ENCODE peak calls at places on chromosomes 12 and 14, in nine cellular contexts. P is hepatic stellate cell, B is heart right ventricle, U is lower leg skin, K is NCI-H1092, A is hypothalamus, R is HS-5, Z is epithelial cell of esophagus, V is Karpas-422. T is an unnamed sample.

GRCh38 chr14:91997492-91997891 is 42.4 kb downstream of the TRIP11 start:
- DNase-seq in K (no peak), R (no peak), Z (no peak), V (no peak), B (no peak), P (no peak), U (no peak), A (no peak), T (no peak)

GRCh38 chr12:47845066-47845465 is 25.4 kb upstream of the HDAC7 start:
- DNase-seq in Z (no peak), V (no peak), U (no peak), R (no peak), K (no peak), B (no peak), P (no peak), A (no peak), T (no peak)

GRCh38 chr14:81677736-81678135 is 144.1 kb upstream of the SEL1L start:
- DNase-seq in Z (no peak), U (no peak), B (no peak), K (no peak), V (no peak), A (no peak), P (no peak), R (no peak), T (no peak)

GRCh38 chr12:64077922-64078321 is 144.2 kb downstream of the KICS2 start:
- DNase-seq in R (no peak), U (no peak), K (no peak), Z (peak; percentile 26), V (no peak), B (no peak), A (no peak), P (no peak), T (no peak)

GRCh38 chr14:55881577-55882241 is 236.5 kb upstream of the PELI2 start:
- DNase-seq in Z (peak; percentile 18), U (no peak), K (no peak), P (no peak), R (peak; percentile 10), V (no peak), B (no peak), A (no peak), T (no peak)

GRCh38 chr12:79566452-79566851 is 124.3 kb downstream of the PAWR start:
- DNase-seq in K (no peak), A (no peak), P (peak; percentile 46), U (no peak), B (no peak), R (no peak), Z (peak; percentile 88), V (no peak), T (no peak)

GRCh38 chr12:101695698-101696097 is 1.7 kb upstream of the CHPT1 start:
- DNase-seq in U (no peak), P (no peak), K (no peak), A (no peak), V (no peak), Z (peak; percentile 75), B (no peak), R (no peak), T (no peak)

GRCh38 chr12:30243426-30243825 is 452.2 kb downstream of the IPO8 start:
- DNase-seq in Z (no peak), B (no peak), R (no peak), V (no peak), K (no peak), P (no peak), U (no peak), A (no peak), T (no peak)

GRCh38 chr12:96212456-96213375 is 18.5 kb downstream of the ELK3 start:
- DNase-seq in A (no peak), Z (no peak), U (no peak), B (no peak), V (no peak), R (no peak), K (no peak), P (no peak), T (no peak)

GRCh38 chr12:108457734-108458361 is 57.2 kb upstream of the FICD start:
- DNase-seq in A (no peak), P (no peak), Z (no peak), R (no peak), U (no peak), K (no peak), V (no peak), B (no peak), T (no peak)

GRCh38 chr14:23300687-23301223 is 1.9 kb downstream of the PPP1R3E start:
- DNase-seq in B (peak; percentile 72), R (no peak), P (peak; percentile 24), V (no peak), K (no peak), Z (peak; percentile 56), U (no peak), A (no peak), T (no peak)